ENCODE peak calls at places on chromosomes 11 and 22, in nine cellular contexts. H is tibial nerve, P is ovary, L is sigmoid colon, S is K562, W is stomach, E is A549, Z is transverse colon, X is H1. F is an unnamed sample.

GRCh38 chr11:67286621-67287333 is 2.3 kb upstream of the ANKRD13D start:
- DNase-seq in L (peak; percentile 74), E (no peak), X (no peak), S (no peak), H (no peak), W (no peak), P (peak; percentile 37), Z (no peak), F (no peak)

GRCh38 chr22:46742576-46743221 is 4.6 kb upstream of the CERK start:
- DNase-seq in S (no peak), P (no peak), H (no peak), Z (peak; percentile 72), E (peak; percentile 55), W (no peak), L (no peak), X (no peak), F (no peak)

GRCh38 chr11:118398797-118399564 is 2.4 kb upstream of the ATP5MG start:
- DNase-seq in E (no peak), P (no peak), H (no peak), X (no peak), L (no peak), W (no peak), S (no peak), Z (no peak), F (no peak)

GRCh38 chr22:29012923-29013322 is 48.7 kb downstream of the C22orf31 start:
- DNase-seq in P (no peak), Z (no peak), X (no peak), S (no peak), W (no peak), E (no peak), L (no peak), H (no peak), F (no peak)

GRCh38 chr11:121514401-121514981 is 61.7 kb upstream of the SORL1-AS1 start:
- DNase-seq in Z (no peak), S (no peak), E (no peak), L (no peak), P (no peak), X (no peak), H (no peak), W (no peak), F (no peak)

GRCh38 chr22:46993626-46994025 is 231.2 kb downstream of the TBC1D22A start:
- DNase-seq in E (no peak), Z (no peak), L (no peak), X (no peak), W (peak; percentile 81), S (no peak), H (no peak), P (peak; percentile 83), F (no peak)

GRCh38 chr11:14029415-14029814 is 66.9 kb downstream of the SPON1 start:
- DNase-seq in E (no peak), S (no peak), Z (no peak), W (no peak), L (no peak), P (no peak), X (no peak), H (no peak), F (peak; percentile 47)

GRCh38 chr11:84289381-84289906 is 1003.3 kb upstream of the CCDC90B start:
- DNase-seq in S (no peak), X (no peak), E (no peak), H (no peak), L (no peak), W (no peak), Z (no peak), P (no peak), F (no peak)

DNA sequence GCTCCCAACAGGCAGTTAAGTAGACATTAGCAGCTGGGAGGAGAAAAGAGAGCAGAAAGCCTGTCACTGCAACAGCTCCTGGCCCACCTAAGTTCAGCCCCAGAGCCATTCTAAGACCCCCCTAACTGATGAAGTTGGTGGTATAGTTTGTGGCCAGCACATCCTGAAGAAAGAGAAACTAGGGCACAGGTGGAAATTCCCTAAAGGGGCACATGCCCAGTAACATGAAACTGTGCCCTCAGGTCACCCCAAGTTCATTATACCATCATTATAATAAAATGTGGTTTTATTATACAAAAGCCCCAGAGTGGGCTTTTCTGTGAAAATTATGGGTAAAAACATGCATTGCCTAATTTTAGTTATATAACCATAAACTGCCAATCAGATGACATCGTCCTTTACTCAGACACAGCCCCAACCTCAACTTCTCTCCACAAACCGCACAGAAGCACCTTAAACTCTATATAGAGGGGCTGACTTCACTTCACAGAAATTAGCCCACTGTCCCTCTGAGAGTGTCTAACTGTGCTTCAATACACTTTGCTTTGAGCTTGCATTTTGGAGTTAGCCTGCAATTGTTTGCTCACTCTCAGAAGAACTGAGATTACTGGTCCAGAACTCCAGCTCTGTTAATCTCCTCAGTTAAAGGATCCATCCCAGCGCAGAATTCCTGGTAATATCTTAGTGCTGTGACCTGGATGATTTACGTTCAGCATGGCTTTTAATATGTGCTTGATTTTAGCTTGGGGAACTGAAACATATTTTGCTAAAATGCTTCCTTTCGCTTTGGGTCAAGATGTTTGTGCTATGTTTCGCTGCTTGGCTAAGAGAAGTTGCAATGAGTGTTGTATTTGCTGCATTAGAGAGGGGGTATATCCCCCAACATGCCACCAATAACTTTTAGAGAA is 1.8 kb upstream of the APOL3 start:
- DNase-seq in Z (no peak), S (no peak), P (no peak), H (no peak), W (no peak), L (no peak), E (no peak), X (no peak), F (no peak)
- TF ChIP-seq POLR2A in Z (no peak), S (no peak), P (no peak), H (no peak), W (no peak), L (no peak), E (no peak), X (no peak), F (no peak)

DNA sequence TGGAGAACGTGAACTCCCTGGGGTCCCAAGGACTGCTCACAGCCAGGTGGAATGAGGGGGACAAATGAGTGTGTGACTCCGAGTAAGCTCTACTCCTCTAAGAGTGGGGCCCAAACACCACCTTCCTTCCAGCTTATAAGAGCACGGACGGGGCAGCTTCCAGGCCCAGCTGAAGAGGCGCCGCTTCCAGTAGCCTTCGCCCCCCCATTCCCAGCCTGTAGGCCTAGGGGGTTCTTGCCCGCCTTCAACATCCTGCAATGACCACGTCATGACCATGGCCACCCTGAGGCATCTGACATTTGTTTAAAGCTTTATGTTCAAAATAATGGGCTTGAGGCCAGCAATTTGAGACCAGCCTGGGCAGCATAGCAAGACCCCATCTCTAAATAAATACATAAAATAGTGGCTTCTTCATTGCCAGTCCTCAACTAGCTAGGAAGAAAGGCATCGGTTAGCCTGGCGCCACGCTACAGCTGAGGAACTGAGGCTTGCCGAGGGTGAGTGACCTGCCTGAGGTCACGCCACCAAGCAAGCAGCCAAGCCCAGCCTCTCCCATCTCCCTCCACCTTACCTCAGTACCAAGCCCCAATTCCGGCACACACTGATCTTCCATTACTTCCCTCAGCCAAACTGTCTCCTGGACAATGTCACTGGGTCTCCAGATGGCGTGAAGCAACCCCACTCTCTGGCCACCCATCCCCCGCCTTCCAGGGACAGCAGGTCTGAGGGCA is 7.8 kb upstream of the TNFRSF13C start:
- DNase-seq in P (no peak), H (no peak), S (no peak), E (no peak), W (no peak), Z (no peak), X (no peak), L (no peak), F (no peak)
- H3K4me1 ChIP-seq in P (no peaks in the 10 kb centered on the region), H (no peaks in the 10 kb centered on the region), S (peaks cover 2% of the 10 kb centered on the region), E (no peaks in the 10 kb centered on the region), W (peaks cover 8% of the 10 kb centered on the region), Z (peaks cover 4% of the 10 kb centered on the region), X (peaks cover under 1% of the 10 kb centered on the region), L (peaks cover 9% of the 10 kb centered on the region), F (peaks cover 11% of the 10 kb centered on the region)

GRCh38 chr11:34738237-34738636 is 117.3 kb downstream of the EHF start:
- DNase-seq in S (no peak), L (no peak), X (no peak), Z (no peak), E (peak; percentile 20), P (no peak), W (no peak), H (no peak), F (no peak)

GRCh38 chr11:34728609-34729008 is 107.7 kb downstream of the EHF start:
- DNase-seq in P (no peak), S (no peak), X (no peak), H (no peak), E (no peak), L (no peak), Z (no peak), W (no peak), F (no peak)

GRCh38 chr11:34730544-34731295 is 109.8 kb downstream of the EHF start:
- DNase-seq in H (no peak), E (no peak), P (no peak), W (no peak), L (no peak), X (no peak), Z (no peak), S (no peak), F (no peak)

GRCh38 chr11:34731596-34731995 is 110.7 kb downstream of the EHF start:
- DNase-seq in E (no peak), P (no peak), X (no peak), Z (no peak), H (no peak), S (no peak), L (no peak), W (no peak), F (no peak)

DNA sequence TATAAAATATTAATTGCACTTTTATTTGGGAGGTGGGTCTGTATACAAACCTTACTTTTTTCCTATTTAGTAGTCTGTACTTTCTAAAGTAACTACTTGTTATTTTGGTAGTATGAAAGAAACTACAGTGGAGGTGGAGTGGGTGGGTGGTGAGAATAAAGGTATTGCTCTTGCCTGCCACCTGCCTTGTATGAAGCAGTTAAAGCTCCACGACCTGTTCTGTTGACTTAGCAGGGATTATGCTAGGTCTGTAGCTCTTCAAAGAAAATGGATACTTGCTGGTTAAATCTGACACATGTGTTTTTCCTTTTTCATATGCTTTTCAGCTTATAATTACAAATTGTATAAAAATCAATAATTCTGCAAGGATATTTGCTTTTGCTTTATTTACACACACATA is 111.9 kb downstream of the EHF start:
- DNase-seq in X (no peak), H (no peak), W (no peak), S (no peak), P (no peak), L (no peak), E (no peak), Z (no peak), F (no peak)
- TF ChIP-seq EP300 in X (no peak), H (no peak), W (no peak), S (no peak), P (no peak), L (no peak), E (no peak), Z (no peak), F (no peak)

DNA sequence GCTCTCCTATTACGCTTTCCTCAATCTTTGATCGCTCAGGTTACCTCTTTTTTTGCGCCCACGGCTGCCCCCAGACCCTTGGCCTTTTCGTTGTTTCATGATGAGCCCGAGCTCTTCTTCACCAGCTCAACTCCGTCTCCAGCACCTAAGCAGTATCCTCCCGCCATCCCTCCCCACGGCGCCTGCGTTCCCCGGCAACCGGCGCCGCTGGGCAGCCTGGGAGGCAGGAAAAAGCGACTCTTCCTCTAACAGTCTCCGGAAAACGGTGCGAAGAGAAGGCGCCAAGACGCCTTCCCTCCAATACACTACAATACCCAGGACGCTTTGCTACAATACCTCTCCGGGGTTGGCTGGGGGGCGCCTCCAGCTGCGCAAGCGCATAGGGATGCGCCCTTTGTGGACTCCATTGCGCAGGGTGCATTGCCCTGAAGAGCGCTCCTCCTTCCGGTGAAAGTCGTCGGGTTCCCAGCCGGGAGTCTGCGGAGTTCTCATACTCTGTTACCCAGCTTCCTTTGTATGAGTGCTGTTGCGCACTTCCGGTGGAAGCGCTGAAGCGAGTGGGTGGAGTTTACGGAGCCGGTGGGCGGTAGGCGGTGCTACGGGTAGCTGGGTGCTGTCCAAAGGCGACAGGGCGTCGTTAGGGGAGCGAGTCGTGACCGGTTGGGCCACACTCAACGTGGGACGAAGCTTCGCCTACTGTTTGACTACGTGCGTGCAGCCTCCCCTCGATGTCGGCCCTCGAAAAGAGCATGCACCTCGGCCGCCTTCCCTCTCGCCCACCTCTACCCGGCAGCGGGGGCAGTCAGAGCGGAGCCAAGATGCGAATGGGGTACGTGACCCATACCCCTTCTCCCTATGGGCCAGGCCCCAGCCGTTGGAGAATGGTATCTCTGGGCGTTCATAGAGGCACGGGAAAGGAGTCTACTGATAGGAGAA is at the start of the genes C2CD3 and PPME1:
- DNase-seq in P (peak; percentile 98), W (peak; percentile 98), S (peak; percentile 95), Z (peak; percentile 98), L (peak; percentile 99), H (peak; percentile 93), X (peak; percentile 91), E (peak; percentile 99), F (peak; percentile 99)
- TF ChIP-seq POLR2A in P (peak; percentile 57), W (no peak), S (peak; percentile 93), Z (peak; percentile 79), L (peak; percentile 65), H (peak; percentile 53), X (peak; percentile 88), E (peak; percentile 98), F (peak; percentile 63)